ENCODE peak calls at places on chromosomes 7 and 10, in ten cellular contexts. P is NCI-H1417; K is Right ventricle myocardium superior; H is stimulated activated CD4-positive, alpha-beta T cell treated with anti-CD3 and anti-CD28 coated beads, Interleukin-4, amount 100 ng/mL, for 48 hours; C is aorta; I is endothelial cell; T is midbrain; J is amniotic epithelial cell; A is stimulated activated naive CD8-positive, alpha-beta T cell treated with anti-CD3 and anti-CD28 coated beads, Interleukin-15, Interleukin-2, amounts not matched to agents 100 U/mL and 50 U/mL, for 24 hours; B is NCI-H526 treated with DMSO at 0.1 percent for 48 hours. F is an unnamed sample.

GRCh38 chr7:154684651-154685563 is 318.0 kb downstream of the PAXIP1 start:
- DNase-seq in B (no peak), H (no peak), C (no peak), J (no peak), I (no peak), P (no peak), T (peak; percentile 25), A (no peak), K (no peak), F (peak; percentile 76)

GRCh38 chr10:106836923-106837322 is 327.6 kb downstream of the SORCS1 start:
- DNase-seq in T (peak; percentile 17), K (no peak), B (no peak), H (no peak), A (no peak), P (no peak), J (no peak), C (no peak), I (no peak), F (peak; percentile 56)

GRCh38 chr10:52322323-52322722 is 8.2 kb downstream of the DKK1 start:
- DNase-seq in I (no peak), K (no peak), T (no peak), H (no peak), C (no peak), P (no peak), B (no peak), J (no peak), A (no peak), F (no peak)

GRCh38 chr7:55309040-55309991 is 55.8 kb upstream of the LANCL2 start:
- DNase-seq in H (peak; percentile 52), K (peak; percentile 43), T (no peak), I (no peak), P (no peak), C (peak; percentile 50), B (no peak), J (peak; percentile 8), A (peak; percentile 71), F (no peak)

GRCh38 chr10:1638889-1639418 is 98.4 kb downstream of the ADARB2 start:
- DNase-seq in B (no peak), T (no peak), J (no peak), I (no peak), C (no peak), A (no peak), K (no peak), P (peak; percentile 36), H (no peak), F (no peak)

GRCh38 chr7:33753881-33754525 is 151.3 kb upstream of the BMPER start:
- DNase-seq in C (no peak), A (no peak), B (no peak), P (peak; percentile 41), T (no peak), I (no peak), J (no peak), K (no peak), H (no peak), F (no peak)

GRCh38 chr10:33772370-33773331 is 438.2 kb upstream of the NRP1 start:
- DNase-seq in I (peak; percentile 32), C (no peak), J (no peak), K (peak; percentile 52), T (peak; percentile 45), A (no peak), H (no peak), B (peak; percentile 93), P (peak; percentile 69), F (no peak)

GRCh38 chr7:117095055-117095454 is 141.8 kb downstream of the ST7 start:
- DNase-seq in P (no peak), H (no peak), I (no peak), T (no peak), K (no peak), A (no peak), B (no peak), J (no peak), C (no peak), F (no peak)

GRCh38 chr10:121069061-121069850 is 218.1 kb downstream of the WDR11 start:
- DNase-seq in A (no peak), B (no peak), K (no peak), P (no peak), I (no peak), J (no peak), H (no peak), T (no peak), C (no peak), F (no peak)

GRCh38 chr7:7761974-7762769 is 43.8 kb upstream of the RPA3 start:
- DNase-seq in A (no peak), H (no peak), I (no peak), B (no peak), T (peak; percentile 19), C (no peak), P (peak; percentile 33), J (peak; percentile 89), K (no peak), F (peak; percentile 20)

GRCh38 chr7:133556553-133556952 is 303.7 kb downstream of the EXOC4 start:
- DNase-seq in H (no peak), A (no peak), C (no peak), T (no peak), B (no peak), J (peak; percentile 28), I (no peak), P (no peak), K (no peak), F (peak; percentile 89)

GRCh38 chr7:55055479-55055878 is 36.7 kb downstream of the EGFR start:
- DNase-seq in J (peak; percentile 92), I (no peak), C (no peak), K (no peak), T (no peak), A (no peak), B (no peak), H (no peak), P (no peak), F (no peak)